ENCODE peak calls at places on chromosomes 12 and 14, in eight cellular contexts. H is stomach, U is left cardiac atrium, N is GM10248, V is NCI-H1092 treated with DMSO at 0.1 percent for 48 hours, I is GF-D8, A is ascending aorta, Q is T follicular helper cell. X is an unnamed sample.

GRCh38 chr12:752673-753400 is 458 bp downstream of the WNK1 start:
- DNase-seq in I (no peak), Q (no peak), H (peak; percentile 68), A (no peak), U (peak; percentile 73), V (peak; percentile 40), N (peak; percentile 60), X (peak; percentile 31)

GRCh38 chr12:31950088-31950487 is 9.1 kb upstream of the RESF1 start:
- DNase-seq in I (no peak), Q (no peak), V (no peak), H (no peak), U (no peak), N (no peak), A (no peak), X (no peak)

GRCh38 chr12:15011162-15011561 is 38.3 kb downstream of the PDE6H start:
- DNase-seq in A (no peak), H (no peak), U (no peak), I (no peak), Q (no peak), V (no peak), N (no peak), X (no peak)

GRCh38 chr12:40692617-40693502 is 621 bp downstream of the CNTN1 start:
- DNase-seq in I (no peak), H (no peak), N (peak; percentile 16), U (no peak), A (no peak), Q (no peak), V (no peak), X (no peak)

GRCh38 chr12:30100736-30101135 is 317.0 kb upstream of the TMTC1 start:
- DNase-seq in V (no peak), U (no peak), A (no peak), Q (no peak), I (no peak), H (no peak), N (no peak), X (no peak)

GRCh38 chr14:91614187-91614586 is 104.1 kb upstream of the PPP4R3A start:
- DNase-seq in H (no peak), I (no peak), Q (no peak), V (no peak), U (no peak), N (no peak), A (no peak), X (no peak)

GRCh38 chr14:77213657-77214016 is 32.0 kb downstream of the TMEM63C start:
- DNase-seq in Q (no peak), A (no peak), V (no peak), H (no peak), N (no peak), U (no peak), I (no peak), X (no peak)

GRCh38 chr12:46524778-46525177 is 152.2 kb upstream of the SLC38A2 start:
- DNase-seq in I (no peak), V (no peak), A (peak; percentile 28), Q (no peak), H (peak; percentile 58), U (peak; percentile 85), N (no peak), X (no peak)

GRCh38 chr12:46244273-46244672 is 24.6 kb downstream of the SLC38A1 start:
- DNase-seq in N (no peak), I (no peak), H (no peak), V (no peak), Q (no peak), U (no peak), A (no peak), X (no peak)

GRCh38 chr12:38374751-38375150 is 58.2 kb downstream of the ALG10B start:
- DNase-seq in V (no peak), N (no peak), A (no peak), I (no peak), U (no peak), H (no peak), Q (no peak), X (no peak)

GRCh38 chr14:70317969-70318634 is 41.4 kb downstream of the COX16 start:
- DNase-seq in V (peak; percentile 29), A (no peak), I (no peak), Q (no peak), U (no peak), N (peak; percentile 34), H (peak; percentile 47), X (no peak)

GRCh38 chr14:36430662-36431084 is 89.4 kb downstream of the NKX2-1 start:
- DNase-seq in Q (no peak), V (no peak), U (no peak), H (no peak), I (no peak), N (no peak), A (no peak), X (no peak)

GRCh38 chr12:64625243-64626077 is 15.2 kb downstream of the RASSF3 start:
- DNase-seq in A (peak; percentile 49), Q (no peak), U (peak; percentile 75), N (peak; percentile 49), H (peak; percentile 47), I (peak; percentile 99), V (no peak), X (no peak)

GRCh38 chr14:92963301-92964123 is 40.6 kb downstream of the CHGA start:
- DNase-seq in U (no peak), V (peak; percentile 37), A (no peak), I (no peak), H (no peak), N (no peak), Q (no peak), X (no peak)

X was measured in effector CD8-positive, alpha-beta T cell.